ENCODE peak calls at places on chromosomes 13 and 19, in five cellular contexts. One of them, this sample, is unnamed.

GRCh38 chr19:12260861-12261260 is 33.8 kb downstream of the ZNF44 start:
- DNase-seq in left lung: no peak
- DNase-seq in SW480: no peak
- DNase-seq in NCI-H2029: no peak
- DNase-seq in DND-41: no peak
- DNase-seq in this sample: no peak

GRCh38 chr13:95480131-95480545 is 72.4 kb upstream of the CLDN10 start:
- DNase-seq in left lung: peak
- DNase-seq in SW480: no peak
- DNase-seq in NCI-H2029: no peak
- DNase-seq in DND-41: no peak
- DNase-seq in this sample: peak

GRCh38 chr19:35828694-35829301 is 16.2 kb upstream of the PRODH2 start:
- DNase-seq in left lung: peak
- DNase-seq in SW480: no peak
- DNase-seq in NCI-H2029: no peak
- DNase-seq in DND-41: peak
- DNase-seq in this sample: no peak

GRCh38 chr13:32638739-32639138 is 52.5 kb downstream of the PDS5B start:
- DNase-seq in left lung: no peak
- DNase-seq in SW480: no peak
- DNase-seq in NCI-H2029: no peak
- DNase-seq in DND-41: no peak
- DNase-seq in this sample: no peak

GRCh38 chr19:48568345-48568886 is 16.4 kb downstream of the SULT2B1 start:
- DNase-seq in left lung: peak
- DNase-seq in SW480: peak
- DNase-seq in NCI-H2029: peak
- DNase-seq in DND-41: no peak
- DNase-seq in this sample: peak

GRCh38 chr13:66835040-66835628 is 395.0 kb downstream of the PCDH9 start:
- DNase-seq in left lung: no peak
- DNase-seq in SW480: no peak
- DNase-seq in NCI-H2029: peak
- DNase-seq in DND-41: no peak
- DNase-seq in this sample: peak

GRCh38 chr13:40590112-40590862 is 76.2 kb downstream of the FOXO1 start:
- DNase-seq in left lung: no peak
- DNase-seq in SW480: no peak
- DNase-seq in NCI-H2029: no peak
- DNase-seq in DND-41: no peak
- DNase-seq in this sample: no peak

GRCh38 chr19:50330365-50331078 is 1.3 kb upstream of the KCNC3 start:
- DNase-seq in left lung: peak
- DNase-seq in SW480: peak
- DNase-seq in NCI-H2029: peak
- DNase-seq in DND-41: peak
- DNase-seq in this sample: peak

GRCh38 chr19:32901504-32902161 is 32.1 kb upstream of the SLC7A9 start:
- DNase-seq in left lung: no peak
- DNase-seq in SW480: peak
- DNase-seq in NCI-H2029: peak
- DNase-seq in DND-41: no peak
- DNase-seq in this sample: no peak

GRCh38 chr13:40509876-40510275 is 156.6 kb downstream of the FOXO1 start:
- DNase-seq in left lung: no peak
- DNase-seq in SW480: no peak
- DNase-seq in NCI-H2029: no peak
- DNase-seq in DND-41: no peak
- DNase-seq in this sample: no peak